ENCODE peak calls at places on chromosomes 7 and 10, in nine cellular contexts. B, Q, L, H, T, D, G, R and S are unnamed samples.

GRCh38 chr10:42952358-42952757 is 124.5 kb upstream of the RET start:
- DNase-seq in B (no peak), Q (peak; percentile 68), L (peak; percentile 55), H (peak; percentile 13), T (no peak), D (no peak), G (peak; percentile 85), R (no peak), S (peak; percentile 76)

GRCh38 chr10:88117227-88117626 is 253.8 kb downstream of the PTEN start:
- DNase-seq in B (no peak), Q (no peak), L (no peak), H (no peak), T (no peak), D (no peak), G (no peak), R (no peak), S (no peak)

GRCh38 chr10:126387041-126387908 is 1.0 kb downstream of the ADAM12 start:
- DNase-seq in B (no peak), Q (peak; percentile 76), L (peak; percentile 92), H (no peak), T (peak; percentile 72), D (peak; percentile 81), G (no peak), R (no peak), S (peak; percentile 60)

GRCh38 chr10:43986396-43986795 is 337.7 kb upstream of the ZNF32 start:
- DNase-seq in B (no peak), Q (no peak), L (no peak), H (no peak), T (no peak), D (no peak), G (no peak), R (no peak), S (no peak)

GRCh38 chr10:29807407-29807806 is 172.6 kb upstream of the SVIL start:
- DNase-seq in B (no peak), Q (no peak), L (no peak), H (no peak), T (peak; percentile 82), D (no peak), G (no peak), R (no peak), S (no peak)

GRCh38 chr7:142407939-142408573 is 150.2 kb upstream of the PRSS58 start:
- DNase-seq in B (no peak), Q (no peak), L (no peak), H (no peak), T (no peak), D (no peak), G (no peak), R (no peak), S (no peak)

GRCh38 chr7:26625286-26625685 is 239.1 kb downstream of the SKAP2 start:
- DNase-seq in B (no peak), Q (no peak), L (no peak), H (no peak), T (no peak), D (no peak), G (no peak), R (no peak), S (no peak)

GRCh38 chr7:92834661-92835139 is 1.7 kb downstream of the CDK6 start:
- DNase-seq in B (no peak), Q (no peak), L (no peak), H (no peak), T (no peak), D (peak; percentile 18), G (peak; percentile 81), R (no peak), S (peak; percentile 29)

GRCh38 chr7:157925383-157925875 is 588.6 kb downstream of the DNAJB6 start:
- DNase-seq in B (no peak), Q (no peak), L (no peak), H (no peak), T (no peak), D (no peak), G (no peak), R (no peak), S (no peak)

GRCh38 chr10:30607814-30608213 is 21.7 kb downstream of the LYZL2 start:
- DNase-seq in B (no peak), Q (no peak), L (no peak), H (no peak), T (no peak), D (no peak), G (no peak), R (no peak), S (no peak)

DNA sequence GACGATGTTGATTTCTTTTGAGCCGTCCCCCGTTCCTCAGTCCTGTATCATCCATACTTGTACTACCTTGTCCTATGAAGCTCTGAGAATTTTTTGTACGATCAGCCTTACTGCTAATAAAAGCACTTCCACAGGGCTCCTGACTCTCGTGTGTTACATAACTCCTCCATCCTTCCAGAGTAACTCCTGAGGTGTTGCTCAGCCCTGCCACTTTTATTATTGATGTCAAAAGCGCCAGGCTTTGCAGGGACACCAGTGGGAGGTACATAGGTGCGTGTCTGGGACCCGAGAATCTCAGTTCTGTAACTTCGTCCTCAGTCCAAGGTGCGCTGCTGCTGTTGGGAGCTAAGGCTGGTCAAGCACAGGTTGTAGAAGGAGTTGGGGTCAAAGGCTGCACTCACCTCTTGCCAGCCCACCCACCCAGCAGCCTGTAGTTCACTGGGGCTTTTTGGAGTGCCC is 957 bp downstream of the UFSP1 start:
- DNase-seq in B (no peak), Q (no peak), L (no peak), H (no peak), T (no peak), D (no peak), G (no peak), R (no peak), S (no peak)
- TF ChIP-seq POLR2A in B (no peak), Q (no peak), L (no peak), H (no peak), T (no peak), D (no peak), G (no peak), R (no peak), S (no peak)

DNA sequence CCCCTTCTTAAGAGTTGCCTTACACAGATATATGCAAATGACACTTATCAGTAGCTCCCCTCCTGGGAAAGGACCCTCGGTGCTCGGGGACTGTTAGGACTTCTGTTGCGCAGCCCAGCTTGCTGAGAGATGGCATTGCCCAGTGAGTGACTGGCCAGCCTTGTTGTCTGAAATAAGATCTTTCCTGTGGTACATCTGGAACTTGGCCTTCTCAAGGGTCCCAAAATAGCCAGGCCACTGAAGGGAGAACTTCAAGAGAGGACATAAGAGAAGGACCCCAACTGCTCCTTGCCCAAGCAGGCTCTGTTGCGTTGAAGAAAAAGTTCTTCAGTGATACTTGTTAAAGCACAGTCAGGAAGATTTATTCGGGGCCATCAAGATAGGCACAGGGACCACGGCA is 17.3 kb downstream of the BAG3 start:
- DNase-seq in B (no peak), Q (no peak), L (no peak), H (no peak), T (no peak), D (no peak), G (no peak), R (no peak), S (no peak)
- H3K4me1 ChIP-seq in B (peaks cover 78% of the 10 kb centered on the region), Q (peaks cover 63% of the 10 kb centered on the region), L (peaks cover 68% of the 10 kb centered on the region), H (peaks cover 50% of the 10 kb centered on the region), T (peaks cover 38% of the 10 kb centered on the region), D (peaks cover 20% of the 10 kb centered on the region), G (peaks cover 52% of the 10 kb centered on the region), R (peaks cover 25% of the 10 kb centered on the region), S (peaks cover 64% of the 10 kb centered on the region)

GRCh38 chr7:30825215-30825720 is 54.1 kb downstream of the MINDY4 start:
- DNase-seq in B (no peak), Q (no peak), L (peak; percentile 84), H (no peak), T (no peak), D (no peak), G (no peak), R (no peak), S (no peak)

GRCh38 chr7:30831936-30832335 is 60.7 kb downstream of the MINDY4 start:
- DNase-seq in B (no peak), Q (no peak), L (peak; percentile 55), H (no peak), T (no peak), D (no peak), G (no peak), R (no peak), S (no peak)

GRCh38 chr7:30828591-30828990 is 57.4 kb downstream of the MINDY4 start:
- DNase-seq in B (no peak), Q (no peak), L (peak; percentile 50), H (no peak), T (no peak), D (no peak), G (no peak), R (no peak), S (no peak)

GRCh38 chr7:30831227-30831626 is 60.0 kb downstream of the MINDY4 start:
- DNase-seq in B (no peak), Q (no peak), L (peak; percentile 50), H (no peak), T (peak; percentile 31), D (no peak), G (no peak), R (no peak), S (no peak)

GRCh38 chr7:30829476-30829875 is 58.3 kb downstream of the MINDY4 start:
- DNase-seq in B (no peak), Q (peak; percentile 64), L (peak; percentile 70), H (no peak), T (no peak), D (no peak), G (no peak), R (no peak), S (no peak)
- H3K9me3 ChIP-seq in B (no peaks in the 10 kb centered on the region), Q (no peaks in the 10 kb centered on the region), L (no peaks in the 10 kb centered on the region), H (peaks cover 18% of the 10 kb centered on the region), T (peaks cover 3% of the 10 kb centered on the region), D (no peaks in the 10 kb centered on the region), G (no peaks in the 10 kb centered on the region), R (peaks cover 9% of the 10 kb centered on the region), S (peaks cover 6% of the 10 kb centered on the region)

GRCh38 chr7:99616359-99617186 is at the start of gene ZSCAN25:
- DNase-seq in B (peak; percentile 40), Q (peak; percentile 87), L (peak; percentile 97), H (peak; percentile 91), T (peak; percentile 92), D (peak; percentile 83), G (peak; percentile 91), R (peak; percentile 45), S (peak; percentile 83)
- TF ChIP-seq POLR2A in B (peak; percentile 54), Q (no peak), L (no peak), H (peak; percentile 83), T (peak; percentile 72), D (peak; percentile 44), G (no peak), R (no peak), S (no peak)

GRCh38 chr7:73715648-73716317 is 3.7 kb downstream of the STX1A start:
- DNase-seq in B (no peak), Q (no peak), L (no peak), H (peak; percentile 90), T (peak; percentile 98), D (no peak), G (no peak), R (no peak), S (no peak)
- H3K4me1 ChIP-seq in B (peaks cover 49% of the 10 kb centered on the region), Q (peaks cover 16% of the 10 kb centered on the region), L (peaks cover 29% of the 10 kb centered on the region), H (peaks cover 47% of the 10 kb centered on the region), T (peaks cover 28% of the 10 kb centered on the region), D (no peaks in the 10 kb centered on the region), G (peaks cover 25% of the 10 kb centered on the region), R (peaks cover 20% of the 10 kb centered on the region), S (peaks cover 21% of the 10 kb centered on the region)

GRCh38 chr10:131115321-131115720 is 196.2 kb downstream of the TCERG1L start:
- DNase-seq in B (no peak), Q (no peak), L (no peak), H (no peak), T (no peak), D (no peak), G (no peak), R (no peak), S (no peak)
- H3K9me3 ChIP-seq in B (no peaks in the 10 kb centered on the region), Q (no peaks in the 10 kb centered on the region), L (no peaks in the 10 kb centered on the region), H (no peaks in the 10 kb centered on the region), T (peaks cover 43% of the 10 kb centered on the region), D (no peaks in the 10 kb centered on the region), G (no peaks in the 10 kb centered on the region), R (no peaks in the 10 kb centered on the region), S (no peaks in the 10 kb centered on the region)